ENCODE peak calls at places on chromosomes 4 and X, in ten cellular contexts. Y is Daoy; F is fibroblast of lung; H is foreskin keratinocyte; D is naive thymus-derived CD8-positive, alpha-beta T cell; R is stromal cell of bone marrow; N is stimulated activated CD8-positive, alpha-beta memory T cell treated with anti-CD3 and anti-CD28 coated beads, Interleukin-12 subunit alpha, Interleukin-12 subunit beta, amount 100 ng/mL, for 1 hour; U is lower lobe of right lung; Q is BJ; B is CD4-positive, CD25-positive, alpha-beta regulatory T cell. G is an unnamed sample.

GRCh38 chrX:37545066-37545465 is 26.4 kb upstream of the LANCL3 start:
- DNase-seq in Y (no peak), F (no peak), H (no peak), D (no peak), R (no peak), N (no peak), U (no peak), Q (no peak), B (no peak), G (no peak)

GRCh38 chrX:13816899-13817298 is at the start of gene GPM6B:
- DNase-seq in Y (no peak), F (no peak), H (no peak), D (no peak), R (no peak), N (no peak), U (no peak), Q (no peak), B (no peak), G (no peak)

GRCh38 chrX:47499291-47499690 is 16.3 kb upstream of the ZNF41 start:
- DNase-seq in Y (no peak), F (no peak), H (no peak), D (no peak), R (no peak), N (no peak), U (no peak), Q (no peak), B (no peak), G (no peak)

GRCh38 chrX:106791495-106791894 is 11.0 kb upstream of the TBC1D8B start:
- DNase-seq in Y (no peak), F (peak; percentile 35), H (no peak), D (no peak), R (no peak), N (no peak), U (no peak), Q (no peak), B (peak; percentile 21), G (peak; percentile 49)

GRCh38 chr4:157045507-157046127 is 30.3 kb upstream of the GLRB start:
- DNase-seq in Y (peak; percentile 70), F (peak; percentile 84), H (peak; percentile 32), D (no peak), R (peak; percentile 67), N (no peak), U (no peak), Q (peak; percentile 14), B (no peak), G (peak; percentile 73)

GRCh38 chrX:72306851-72307645 is 1.3 kb upstream of the CITED1 start:
- DNase-seq in Y (peak; percentile 81), F (peak; percentile 64), H (peak; percentile 29), D (peak; percentile 22), R (peak; percentile 33), N (no peak), U (peak; percentile 72), Q (no peak), B (peak; percentile 30), G (peak; percentile 87)

GRCh38 chrX:100685284-100685996 is 41.4 kb downstream of the SRPX2 start:
- DNase-seq in Y (peak; percentile 46), F (peak; percentile 82), H (no peak), D (peak; percentile 51), R (peak; percentile 57), N (peak; percentile 27), U (no peak), Q (no peak), B (peak; percentile 82), G (peak; percentile 83)

GRCh38 chrX:35696760-35697234 is 101.3 kb upstream of the MAGEB16 start:
- DNase-seq in Y (no peak), F (no peak), H (no peak), D (no peak), R (no peak), N (no peak), U (no peak), Q (no peak), B (no peak), G (no peak)

GRCh38 chrX:137052641-137053235 is 18.9 kb upstream of the GPR101 start:
- DNase-seq in Y (no peak), F (no peak), H (no peak), D (peak; percentile 25), R (no peak), N (no peak), U (no peak), Q (no peak), B (peak; percentile 22), G (peak; percentile 53)

G was measured in DMS53.